ENCODE peak calls at places on chromosomes 2 and 18, in four cellular contexts. One of them, this sample, is unnamed.

GRCh38 chr2:121254748-121255147 is 30.3 kb downstream of the TFCP2L1 start:
- DNase-seq in sigmoid colon: peak
- DNase-seq in body of pancreas: no peak
- DNase-seq in dorsolateral prefrontal cortex: no peak
- DNase-seq in this sample: peak

GRCh38 chr2:151334082-151334815 is 23.1 kb upstream of the TNFAIP6 start:
- DNase-seq in dorsolateral prefrontal cortex: no peak
- DNase-seq in sigmoid colon: no peak
- DNase-seq in body of pancreas: no peak
- DNase-seq in this sample: no peak

GRCh38 chr18:68608861-68609465 is 105.9 kb downstream of the TMX3 start:
- DNase-seq in dorsolateral prefrontal cortex: no peak
- DNase-seq in body of pancreas: no peak
- DNase-seq in sigmoid colon: no peak
- DNase-seq in this sample: no peak

GRCh38 chr2:161415041-161415440 is 1.1 kb upstream of the TBR1 start:
- DNase-seq in body of pancreas: no peak
- DNase-seq in dorsolateral prefrontal cortex: no peak
- DNase-seq in sigmoid colon: no peak
- DNase-seq in this sample: no peak

GRCh38 chr2:36359006-36359580 is 3.5 kb downstream of the CRIM1 start:
- DNase-seq in body of pancreas: no peak
- DNase-seq in sigmoid colon: no peak
- DNase-seq in dorsolateral prefrontal cortex: no peak
- DNase-seq in this sample: no peak

GRCh38 chr18:3683483-3683882 is 233.5 kb downstream of the TGIF1 start:
- DNase-seq in dorsolateral prefrontal cortex: no peak
- DNase-seq in sigmoid colon: no peak
- DNase-seq in body of pancreas: no peak
- DNase-seq in this sample: no peak

GRCh38 chr18:45777393-45777792 is 48.1 kb upstream of the SIGLEC15 start:
- DNase-seq in sigmoid colon: no peak
- DNase-seq in body of pancreas: no peak
- DNase-seq in dorsolateral prefrontal cortex: no peak
- DNase-seq in this sample: no peak

GRCh38 chr2:125312342-125312741 is 1287.3 kb downstream of the CNTNAP5 start:
- DNase-seq in dorsolateral prefrontal cortex: no peak
- DNase-seq in sigmoid colon: peak
- DNase-seq in body of pancreas: no peak
- DNase-seq in this sample: peak

GRCh38 chr2:132883430-132883829 is 213.4 kb upstream of the LYPD1 start:
- DNase-seq in sigmoid colon: no peak
- DNase-seq in dorsolateral prefrontal cortex: no peak
- DNase-seq in body of pancreas: peak
- DNase-seq in this sample: no peak

GRCh38 chr2:28004086-28004485 is 113.6 kb downstream of the BABAM2 start:
- DNase-seq in dorsolateral prefrontal cortex: no peak
- DNase-seq in sigmoid colon: no peak
- DNase-seq in body of pancreas: no peak
- DNase-seq in this sample: no peak

GRCh38 chr2:215611609-215612386 is 175.9 kb upstream of the FN1 start:
- DNase-seq in dorsolateral prefrontal cortex: no peak
- DNase-seq in sigmoid colon: no peak
- DNase-seq in body of pancreas: peak
- DNase-seq in this sample: no peak

GRCh38 chr2:191020742-191021381 is 6.9 kb upstream of the STAT1 start:
- DNase-seq in dorsolateral prefrontal cortex: peak
- DNase-seq in body of pancreas: peak
- DNase-seq in sigmoid colon: peak
- DNase-seq in this sample: no peak

GRCh38 chr2:6993230-6993640 is 76.0 kb downstream of the RNF144A start:
- DNase-seq in sigmoid colon: no peak
- DNase-seq in dorsolateral prefrontal cortex: peak
- DNase-seq in body of pancreas: peak
- DNase-seq in this sample: no peak

GRCh38 chr18:79496237-79496977 is 100.7 kb downstream of the NFATC1 start:
- DNase-seq in sigmoid colon: peak
- DNase-seq in body of pancreas: no peak
- DNase-seq in dorsolateral prefrontal cortex: no peak
- DNase-seq in this sample: peak

GRCh38 chr2:108909917-108910515 is 79.0 kb downstream of the EDAR start:
- DNase-seq in dorsolateral prefrontal cortex: no peak
- DNase-seq in body of pancreas: no peak
- DNase-seq in sigmoid colon: no peak
- DNase-seq in this sample: peak

GRCh38 chr2:232809349-232810124 is 33.2 kb upstream of the KCNJ13 start:
- DNase-seq in sigmoid colon: no peak
- DNase-seq in dorsolateral prefrontal cortex: no peak
- DNase-seq in body of pancreas: no peak
- DNase-seq in this sample: no peak

GRCh38 chr2:9109871-9110270 is 96.7 kb upstream of the ASAP2 start:
- DNase-seq in body of pancreas: no peak
- DNase-seq in dorsolateral prefrontal cortex: no peak
- DNase-seq in sigmoid colon: no peak
- DNase-seq in this sample: no peak

GRCh38 chr2:203741566-203741965 is 35.1 kb downstream of the CD28 start:
- DNase-seq in sigmoid colon: no peak
- DNase-seq in body of pancreas: no peak
- DNase-seq in dorsolateral prefrontal cortex: no peak
- DNase-seq in this sample: no peak

GRCh38 chr2:172168917-172169346 is 66.2 kb upstream of the DLX2 start:
- DNase-seq in sigmoid colon: no peak
- DNase-seq in body of pancreas: no peak
- DNase-seq in dorsolateral prefrontal cortex: no peak
- DNase-seq in this sample: no peak

GRCh38 chr2:231222318-231223000 is 24.0 kb downstream of the ARMC9 start:
- DNase-seq in dorsolateral prefrontal cortex: no peak
- DNase-seq in sigmoid colon: peak
- DNase-seq in body of pancreas: no peak
- DNase-seq in this sample: no peak

GRCh38 chr2:58479557-58480120 is 238.5 kb upstream of the FANCL start:
- DNase-seq in dorsolateral prefrontal cortex: no peak
- DNase-seq in body of pancreas: no peak
- DNase-seq in sigmoid colon: no peak
- DNase-seq in this sample: no peak

GRCh38 chr2:30628341-30628740 is 178.9 kb downstream of the CAPN13 start:
- DNase-seq in dorsolateral prefrontal cortex: no peak
- DNase-seq in body of pancreas: no peak
- DNase-seq in sigmoid colon: no peak
- DNase-seq in this sample: no peak

GRCh38 chr18:3710712-3711269 is 260.8 kb downstream of the TGIF1 start:
- DNase-seq in sigmoid colon: no peak
- DNase-seq in body of pancreas: peak
- DNase-seq in dorsolateral prefrontal cortex: no peak
- DNase-seq in this sample: peak

GRCh38 chr2:9811679-9812511 is 31.4 kb upstream of the TAF1B start:
- DNase-seq in dorsolateral prefrontal cortex: no peak
- DNase-seq in sigmoid colon: peak
- DNase-seq in body of pancreas: peak
- DNase-seq in this sample: no peak

GRCh38 chr2:229775614-229776313 is 61.4 kb upstream of the DNER start:
- DNase-seq in dorsolateral prefrontal cortex: no peak
- DNase-seq in sigmoid colon: no peak
- DNase-seq in body of pancreas: no peak
- DNase-seq in this sample: no peak

GRCh38 chr18:69205925-69206324 is 194.8 kb upstream of the DOK6 start:
- DNase-seq in body of pancreas: no peak
- DNase-seq in dorsolateral prefrontal cortex: no peak
- DNase-seq in sigmoid colon: no peak
- DNase-seq in this sample: no peak

GRCh38 chr18:76922107-76922506 is 99.8 kb downstream of the ZNF236 start:
- DNase-seq in body of pancreas: peak
- DNase-seq in dorsolateral prefrontal cortex: peak
- DNase-seq in sigmoid colon: no peak
- DNase-seq in this sample: peak

GRCh38 chr2:71339685-71340084 is 8.1 kb downstream of the ZNF638 start:
- DNase-seq in dorsolateral prefrontal cortex: no peak
- DNase-seq in body of pancreas: no peak
- DNase-seq in sigmoid colon: no peak
- DNase-seq in this sample: no peak

GRCh38 chr2:232900811-232901701 is 31.0 kb downstream of the SNORC start:
- DNase-seq in dorsolateral prefrontal cortex: no peak
- DNase-seq in body of pancreas: no peak
- DNase-seq in sigmoid colon: no peak
- DNase-seq in this sample: no peak

GRCh38 chr18:55751476-55751875 is 163.5 kb upstream of the TCF4 start:
- DNase-seq in sigmoid colon: no peak
- DNase-seq in body of pancreas: no peak
- DNase-seq in dorsolateral prefrontal cortex: no peak
- DNase-seq in this sample: no peak

GRCh38 chr2:212863185-212863588 is 288.2 kb downstream of the IKZF2 start:
- DNase-seq in body of pancreas: peak
- DNase-seq in sigmoid colon: no peak
- DNase-seq in dorsolateral prefrontal cortex: no peak
- DNase-seq in this sample: peak

GRCh38 chr2:66748939-66749338 is 314.0 kb downstream of the MEIS1 start:
- DNase-seq in dorsolateral prefrontal cortex: no peak
- DNase-seq in sigmoid colon: no peak
- DNase-seq in body of pancreas: no peak
- DNase-seq in this sample: no peak

GRCh38 chr2:28649481-28650260 is 102.0 kb upstream of the PPP1CB start:
- DNase-seq in body of pancreas: no peak
- DNase-seq in dorsolateral prefrontal cortex: no peak
- DNase-seq in sigmoid colon: peak
- DNase-seq in this sample: no peak

GRCh38 chr2:1617425-1618021 is 126.8 kb downstream of the PXDN start:
- DNase-seq in body of pancreas: no peak
- DNase-seq in dorsolateral prefrontal cortex: no peak
- DNase-seq in sigmoid colon: no peak
- DNase-seq in this sample: peak

GRCh38 chr2:219249203-219249980 is 3.7 kb upstream of the TUBA4B start:
- DNase-seq in dorsolateral prefrontal cortex: peak
- DNase-seq in sigmoid colon: peak
- DNase-seq in body of pancreas: peak
- DNase-seq in this sample: peak

GRCh38 chr18:46756559-46757201 is at the start of gene ST8SIA5:
- DNase-seq in body of pancreas: no peak
- DNase-seq in sigmoid colon: no peak
- DNase-seq in dorsolateral prefrontal cortex: peak
- DNase-seq in this sample: no peak

GRCh38 chr2:15636972-15637785 is 45.5 kb downstream of the DDX1 start:
- DNase-seq in body of pancreas: peak
- DNase-seq in sigmoid colon: no peak
- DNase-seq in dorsolateral prefrontal cortex: peak
- DNase-seq in this sample: no peak
- H3K27ac ChIP-seq in body of pancreas: no peak
- H3K27ac ChIP-seq in sigmoid colon: no peak
- H3K27ac ChIP-seq in dorsolateral prefrontal cortex: no peak
- H3K27ac ChIP-seq in this sample: no peak

GRCh38 chr2:13758412-13758811 is 874.1 kb upstream of the LRATD1 start:
- DNase-seq in dorsolateral prefrontal cortex: no peak
- DNase-seq in body of pancreas: no peak
- DNase-seq in sigmoid colon: no peak
- DNase-seq in this sample: no peak
- H3K4me3 ChIP-seq in dorsolateral prefrontal cortex: no peak
- H3K4me3 ChIP-seq in body of pancreas: no peak
- H3K4me3 ChIP-seq in sigmoid colon: no peak
- H3K4me3 ChIP-seq in this sample: no peak

GRCh38 chr2:127429844-127430425 is 11.7 kb downstream of the PROC start:
- DNase-seq in sigmoid colon: no peak
- DNase-seq in dorsolateral prefrontal cortex: no peak
- DNase-seq in body of pancreas: no peak
- DNase-seq in this sample: no peak

GRCh38 chr2:127428057-127428814 is 10.0 kb downstream of the PROC start:
- DNase-seq in body of pancreas: no peak
- DNase-seq in dorsolateral prefrontal cortex: no peak
- DNase-seq in sigmoid colon: no peak
- DNase-seq in this sample: peak

GRCh38 chr2:127427376-127428056 is 9.3 kb downstream of the PROC start:
- DNase-seq in body of pancreas: no peak
- DNase-seq in dorsolateral prefrontal cortex: no peak
- DNase-seq in sigmoid colon: no peak
- DNase-seq in this sample: no peak

GRCh38 chr2:127428815-127429109 is 10.5 kb downstream of the PROC start:
- DNase-seq in body of pancreas: no peak
- DNase-seq in dorsolateral prefrontal cortex: no peak
- DNase-seq in sigmoid colon: no peak
- DNase-seq in this sample: no peak

GRCh38 chr2:127429291-127429690 is 11.1 kb downstream of the PROC start:
- DNase-seq in body of pancreas: no peak
- DNase-seq in sigmoid colon: no peak
- DNase-seq in dorsolateral prefrontal cortex: no peak
- DNase-seq in this sample: no peak
- H3K27ac ChIP-seq in body of pancreas: no peak
- H3K27ac ChIP-seq in sigmoid colon: no peak
- H3K27ac ChIP-seq in dorsolateral prefrontal cortex: no peak
- H3K27ac ChIP-seq in this sample: no peak

DNA sequence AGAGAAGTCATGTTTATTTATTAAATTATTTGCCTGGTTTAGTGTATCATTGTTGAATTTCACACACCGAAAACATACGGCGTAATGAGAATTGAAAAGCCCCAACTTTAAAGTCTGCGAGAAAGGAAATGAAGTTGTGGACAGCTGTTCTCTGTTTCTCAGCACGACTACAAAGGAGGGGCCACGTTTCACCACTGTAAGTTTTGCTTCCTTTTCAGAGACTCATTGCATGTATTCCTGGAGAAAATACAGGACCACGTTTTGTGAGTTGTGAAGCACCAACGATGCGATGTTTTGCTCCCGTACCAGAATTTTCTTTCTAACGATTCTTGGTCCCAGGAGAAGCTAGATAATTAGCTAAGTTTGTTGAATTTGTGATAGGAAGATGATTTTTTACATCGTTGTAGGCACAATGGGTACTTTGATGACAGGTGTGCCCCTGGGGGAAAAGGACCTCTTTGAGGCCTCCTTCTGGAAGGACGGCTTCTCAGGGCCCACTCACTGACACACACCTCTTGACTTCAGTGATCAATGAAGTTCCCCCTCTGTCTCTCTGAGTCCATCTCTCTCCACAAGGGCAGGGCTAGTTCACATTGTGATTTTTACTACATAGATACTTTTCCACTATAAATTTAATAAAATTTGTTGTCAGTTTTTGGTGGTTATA is 23.7 kb upstream of the ACKR3 start:
- DNase-seq in body of pancreas: no peak
- DNase-seq in dorsolateral prefrontal cortex: no peak
- DNase-seq in sigmoid colon: no peak
- DNase-seq in this sample: no peak
- H3K4me3 ChIP-seq in body of pancreas: no peak
- H3K4me3 ChIP-seq in dorsolateral prefrontal cortex: no peak
- H3K4me3 ChIP-seq in sigmoid colon: no peak
- H3K4me3 ChIP-seq in this sample: no peak

DNA sequence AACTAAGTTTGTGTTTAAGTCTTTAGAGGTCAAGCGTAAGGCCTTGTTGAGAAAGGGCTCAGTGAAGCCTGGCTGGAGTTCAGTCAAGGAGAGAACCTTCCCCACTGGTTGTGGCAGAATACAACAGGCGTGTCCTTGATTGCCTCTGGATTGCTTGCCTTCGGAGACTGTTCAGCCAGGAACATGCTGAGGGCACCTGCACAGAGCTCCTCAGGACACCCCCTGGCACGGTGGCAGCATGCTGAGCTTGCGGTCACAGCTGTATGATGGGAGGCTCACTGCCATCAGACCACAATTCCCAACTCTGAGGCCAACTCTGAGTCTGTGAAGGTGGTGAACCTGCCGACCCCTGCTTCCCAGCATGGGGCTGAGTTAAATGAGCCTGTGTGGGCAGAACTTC is 130.0 kb downstream of the LPIN1 start:
- DNase-seq in body of pancreas: no peak
- DNase-seq in sigmoid colon: no peak
- DNase-seq in dorsolateral prefrontal cortex: no peak
- DNase-seq in this sample: no peak
- H3K27ac ChIP-seq in body of pancreas: no peak
- H3K27ac ChIP-seq in sigmoid colon: no peak
- H3K27ac ChIP-seq in dorsolateral prefrontal cortex: no peak
- H3K27ac ChIP-seq in this sample: no peak

This sample was measured in upper lobe of right lung.